ENCODE peak calls at places on chromosomes 12 and 14, in four cellular contexts. F, R, Q and J are unnamed samples.

GRCh38 chr12:123598522-123598921 is 3.4 kb upstream of the DDX55 start:
- DNase-seq in F (no peak), Q (no peak), R (no peak), J (no peak)

GRCh38 chr12:53325539-53326061 is 4.2 kb upstream of the AAAS start:
- DNase-seq in Q (no peak), F (peak; percentile 39), R (peak; percentile 45), J (peak; percentile 47)

GRCh38 chr12:66823857-66824570 is 145.1 kb upstream of the GRIP1 start:
- DNase-seq in R (no peak), F (no peak), Q (no peak), J (no peak)

GRCh38 chr14:99628832-99629618 is 15.9 kb upstream of the HHIPL1 start:
- DNase-seq in Q (peak; percentile 78), R (peak; percentile 77), F (peak; percentile 76), J (peak; percentile 65)

GRCh38 chr12:1836241-1836803 is 16.0 kb downstream of the LRTM2 start:
- DNase-seq in Q (no peak), F (no peak), R (no peak), J (no peak)

GRCh38 chr12:49777800-49778748 is 36.7 kb downstream of the TMBIM6 start:
- DNase-seq in F (peak; percentile 36), R (peak; percentile 44), Q (peak; percentile 71), J (no peak)

GRCh38 chr14:100578552-100578951 is 8.7 kb downstream of the BEGAIN start:
- DNase-seq in R (peak; percentile 6), F (no peak), Q (no peak), J (no peak)

GRCh38 chr14:29028973-29029582 is 262.5 kb downstream of the FOXG1 start:
- DNase-seq in R (no peak), F (no peak), Q (peak; percentile 15), J (no peak)

GRCh38 chr12:53292441-53292840 is 2.9 kb upstream of the PFDN5 start:
- DNase-seq in R (no peak), F (no peak), Q (no peak), J (no peak)

GRCh38 chr14:28758253-28758915 is 8.2 kb upstream of the FOXG1 start:
- DNase-seq in R (no peak), Q (no peak), F (no peak), J (no peak)

GRCh38 chr14:20714593-20715250 is 26.2 kb downstream of the ANG start:
- DNase-seq in Q (no peak), R (peak; percentile 46), F (peak; percentile 65), J (no peak)

GRCh38 chr14:104361921-104362681 is 217.5 kb upstream of the C14orf180 start:
- DNase-seq in Q (no peak), R (no peak), F (no peak), J (peak; percentile 17)

GRCh38 chr12:95830335-95831089 is 28.2 kb upstream of the SNRPF start:
- DNase-seq in R (no peak), Q (no peak), F (no peak), J (no peak)

GRCh38 chr14:106826833-106827369 is 1300.5 kb downstream of the TMEM121 start:
- DNase-seq in F (no peak), R (no peak), Q (no peak), J (no peak)

GRCh38 chr14:45893127-45893526 is 640.1 kb upstream of the MIS18BP1 start:
- DNase-seq in F (no peak), R (no peak), Q (no peak), J (no peak)

GRCh38 chr12:113899844-113900471 is 66.2 kb downstream of the RBM19 start:
- DNase-seq in R (no peak), Q (peak; percentile 19), F (no peak), J (peak; percentile 40)

GRCh38 chr12:13178568-13179158 is 17.9 kb upstream of the EMP1 start:
- DNase-seq in F (peak; percentile 40), R (peak; percentile 63), Q (no peak), J (no peak)

GRCh38 chr12:107337354-107338095 is 244.2 kb upstream of the CRY1 start:
- DNase-seq in R (no peak), F (no peak), Q (no peak), J (no peak)

GRCh38 chr12:52019123-52019770 is 12.5 kb downstream of the TAMALIN start:
- DNase-seq in Q (no peak), F (no peak), R (no peak), J (no peak)

GRCh38 chr12:76755829-76756379 is 8.0 kb upstream of the ZDHHC17 start:
- DNase-seq in Q (no peak), F (no peak), R (no peak), J (no peak)

GRCh38 chr14:103016071-103016470 is 41.3 kb downstream of the CDC42BPB start:
- DNase-seq in R (no peak), Q (no peak), F (no peak), J (no peak)

GRCh38 chr14:77053046-77053841 is 24.7 kb upstream of the IRF2BPL start:
- DNase-seq in Q (peak; percentile 85), R (peak; percentile 78), F (peak; percentile 77), J (peak; percentile 77)

GRCh38 chr12:121326996-121327674 is 25.1 kb downstream of the ANAPC5 start:
- DNase-seq in F (no peak), Q (no peak), R (no peak), J (no peak)

GRCh38 chr14:99806040-99806439 is 12.8 kb downstream of the EML1 start:
- DNase-seq in R (no peak), Q (no peak), F (no peak), J (no peak)

GRCh38 chr14:90274808-90275454 is 18.6 kb downstream of the PSMC1 start:
- DNase-seq in R (no peak), F (no peak), Q (no peak), J (no peak)

GRCh38 chr14:52922059-52922458 is 28.8 kb downstream of the FERMT2 start:
- DNase-seq in Q (no peak), R (no peak), F (no peak), J (no peak)

GRCh38 chr14:36647827-36648753 is 13.6 kb upstream of the PAX9 start:
- DNase-seq in F (no peak), R (no peak), Q (peak; percentile 49), J (peak; percentile 65)

GRCh38 chr12:107571492-107571891 is 114.1 kb upstream of the PWP1 start:
- DNase-seq in Q (no peak), R (no peak), F (no peak), J (no peak)

GRCh38 chr12:23039834-23040233 is 414.9 kb downstream of the ETNK1 start:
- DNase-seq in R (no peak), Q (no peak), F (no peak), J (no peak)

GRCh38 chr12:75553865-75554555 is 42.6 kb upstream of the KRR1 start:
- DNase-seq in Q (no peak), F (no peak), R (no peak), J (no peak)

GRCh38 chr14:69335421-69335820 is 62.7 kb downstream of the ERH start:
- DNase-seq in F (no peak), Q (no peak), R (no peak), J (no peak)

GRCh38 chr12:112340983-112341840 is 41.0 kb downstream of the HECTD4 start:
- DNase-seq in Q (no peak), R (no peak), F (no peak), J (no peak)

GRCh38 chr12:22275847-22276246 is 58.7 kb downstream of the ST8SIA1 start:
- DNase-seq in F (peak; percentile 63), Q (no peak), R (peak; percentile 93), J (no peak)

GRCh38 chr12:92155733-92156132 is 10.1 kb upstream of the BTG1 start:
- DNase-seq in Q (no peak), F (no peak), R (no peak), J (no peak)

GRCh38 chr12:614727-615060 is 48.6 kb downstream of the NINJ2 start:
- DNase-seq in Q (no peak), F (no peak), R (no peak), J (no peak)

GRCh38 chr12:615620-616019 is 47.6 kb downstream of the NINJ2 start:
- DNase-seq in R (no peak), F (no peak), Q (no peak), J (no peak)

GRCh38 chr12:612886-613285 is 50.4 kb downstream of the NINJ2 start:
- DNase-seq in F (no peak), R (peak; percentile 2), Q (no peak), J (no peak)

GRCh38 chr12:612293-612692 is 51.0 kb downstream of the NINJ2 start:
- DNase-seq in R (no peak), F (no peak), Q (no peak), J (no peak)

GRCh38 chr12:613996-614726 is 49.1 kb downstream of the NINJ2 start:
- DNase-seq in Q (no peak), F (no peak), R (no peak), J (no peak)
- TF ChIP-seq CTCF in Q (peak; percentile 39), F (no peak), R (no peak), J (no peak)

GRCh38 chr12:46933947-46934346 is 108.2 kb upstream of the SLC38A4 start:
- DNase-seq in R (no peak), F (no peak), Q (no peak), J (no peak)
- TF ChIP-seq CTCF in R (no peak), F (peak; percentile 37), Q (peak; percentile 61), J (no peak)

DNA sequence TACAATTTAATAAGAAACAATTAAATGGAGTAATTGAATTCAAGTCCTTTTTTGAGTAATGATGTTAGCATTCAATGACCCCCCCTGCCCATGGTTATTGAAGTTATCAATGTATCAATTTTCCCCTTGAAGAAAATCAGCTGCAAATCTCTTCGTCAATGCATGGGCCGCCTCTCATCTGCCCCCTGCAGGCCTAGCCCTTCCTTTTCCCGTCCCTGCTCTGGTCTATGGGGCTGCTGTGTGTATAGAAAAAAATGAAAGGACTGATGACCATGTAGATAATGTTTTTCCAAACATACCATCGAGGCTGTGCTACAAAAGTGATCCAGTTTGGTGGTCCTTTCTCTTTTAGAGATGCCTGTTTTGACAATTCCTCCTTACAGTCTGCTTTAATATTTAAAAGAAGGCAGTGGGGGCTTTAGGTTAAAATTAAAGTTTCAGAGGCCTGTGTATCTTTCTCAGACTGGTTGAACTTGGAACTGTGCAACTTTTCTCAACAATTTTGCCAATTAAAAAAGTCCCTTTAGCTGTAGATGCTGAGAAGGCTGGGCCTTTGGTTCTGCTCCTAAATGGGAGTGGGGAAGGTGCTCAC is 98.4 kb downstream of the APAF1 start:
- DNase-seq in Q (no peak), R (no peak), F (no peak), J (no peak)
- TF ChIP-seq CTCF in Q (peak; percentile 73), R (no peak), F (no peak), J (peak; percentile 17)

GRCh38 chr12:14454098-14454907 is 88.8 kb downstream of the ATF7IP start:
- DNase-seq in Q (peak; percentile 25), F (no peak), R (no peak), J (no peak)
- TF ChIP-seq CTCF in Q (peak; percentile 77), F (peak; percentile 38), R (no peak), J (no peak)

GRCh38 chr12:133080051-133080618 is 588 bp upstream of the ZNF140 start:
- DNase-seq in R (peak; percentile 98), F (peak; percentile 99), Q (peak; percentile 92), J (peak; percentile 91)
- TF ChIP-seq CTCF in R (peak; percentile 12), F (no peak), Q (no peak), J (no peak)

GRCh38 chr12:127928615-127929014 is 338.4 kb upstream of the TMEM132C start:
- DNase-seq in F (no peak), R (no peak), Q (no peak), J (no peak)

GRCh38 chr12:127923501-127923900 is 343.5 kb upstream of the TMEM132C start:
- DNase-seq in R (no peak), F (no peak), Q (no peak), J (no peak)

GRCh38 chr12:127929172-127929571 is 337.8 kb upstream of the TMEM132C start:
- DNase-seq in F (no peak), R (no peak), Q (no peak), J (no peak)

GRCh38 chr12:127928178-127928577 is 338.8 kb upstream of the TMEM132C start:
- DNase-seq in F (no peak), Q (no peak), R (no peak), J (no peak)

GRCh38 chr12:127926004-127926403 is 341.0 kb upstream of the TMEM132C start:
- DNase-seq in Q (peak; percentile 13), F (peak; percentile 30), R (no peak), J (no peak)
- TF ChIP-seq CTCF in Q (peak; percentile 59), F (peak; percentile 13), R (no peak), J (no peak)